ENCODE peak calls at places on chromosomes 3 and 15, in eight cellular contexts. D is ACHN, S is astrocyte of the hippocampus, J is neural crest cell, N is cerebellum, T is DMS 273 treated with DMSO at 0.1 percent for 48 hours, H is foreskin fibroblast, O is HT1080. Z is an unnamed sample.

GRCh38 chr15:31503758-31504461 is 177.3 kb downstream of the KLF13 start:
- DNase-seq in H (no peak), D (no peak), S (no peak), N (no peak), O (no peak), T (no peak), J (no peak), Z (no peak)

GRCh38 chr15:59609730-59610712 is 1.6 kb upstream of the GCNT3 start:
- DNase-seq in H (peak; percentile 8), O (peak; percentile 28), D (no peak), S (no peak), J (no peak), T (no peak), N (no peak), Z (no peak)

GRCh38 chr3:13013151-13013561 is 60.1 kb downstream of the IQSEC1 start:
- DNase-seq in H (no peak), T (no peak), S (no peak), N (no peak), D (no peak), J (no peak), O (no peak), Z (no peak)

GRCh38 chr3:128307029-128307633 is 153.8 kb downstream of the EEFSEC start:
- DNase-seq in N (no peak), D (no peak), S (no peak), H (no peak), O (no peak), T (peak; percentile 36), J (no peak), Z (no peak)

GRCh38 chr15:91790826-91791225 is 62.7 kb upstream of the SLCO3A1 start:
- DNase-seq in D (peak; percentile 84), J (no peak), O (peak; percentile 9), T (no peak), N (no peak), H (no peak), S (peak; percentile 60), Z (no peak)

GRCh38 chr3:152835311-152836102 is 576 bp downstream of the P2RY1 start:
- DNase-seq in D (no peak), T (peak; percentile 48), J (peak; percentile 55), H (peak; percentile 80), N (no peak), O (peak; percentile 75), S (peak; percentile 81), Z (peak; percentile 47)

GRCh38 chr3:24773798-24774197 is 279.1 kb upstream of the THRB start:
- DNase-seq in H (peak; percentile 57), O (peak; percentile 45), S (peak; percentile 86), N (peak; percentile 7), D (peak; percentile 44), J (peak; percentile 68), T (peak; percentile 26), Z (peak; percentile 43)

GRCh38 chr15:81941479-81941878 is 104.3 kb downstream of the MEX3B start:
- DNase-seq in J (no peak), O (no peak), D (no peak), S (no peak), N (no peak), H (no peak), T (no peak), Z (no peak)

GRCh38 chr15:40957581-40958051 is 4.3 kb downstream of the CHAC1 start:
- DNase-seq in N (no peak), O (no peak), H (peak; percentile 31), D (no peak), J (no peak), T (peak; percentile 66), S (peak; percentile 60), Z (no peak)

GRCh38 chr15:76752549-76752948 is 152.6 kb downstream of the SCAPER start:
- DNase-seq in N (no peak), O (no peak), T (no peak), H (no peak), J (no peak), S (no peak), D (no peak), Z (no peak)

GRCh38 chr3:45554001-45554691 is 40.4 kb upstream of the LIMD1 start:
- DNase-seq in T (peak; percentile 64), H (peak; percentile 62), O (peak; percentile 15), J (no peak), N (no peak), D (no peak), S (no peak), Z (no peak)

GRCh38 chr3:115239717-115240116 is 92.6 kb upstream of the ZBTB20 start:
- DNase-seq in N (peak; percentile 49), J (no peak), T (peak; percentile 33), S (peak; percentile 93), O (peak; percentile 100), H (peak; percentile 97), D (peak; percentile 90), Z (no peak)

GRCh38 chr3:120081719-120082118 is 12.5 kb downstream of the GSK3B start:
- DNase-seq in O (no peak), N (no peak), H (no peak), S (no peak), T (no peak), D (no peak), J (no peak), Z (no peak)

GRCh38 chr15:70151441-70151840 is 53.7 kb upstream of the TLE3 start:
- DNase-seq in O (no peak), H (no peak), S (no peak), N (no peak), D (no peak), J (no peak), T (no peak), Z (no peak)

GRCh38 chr3:30970183-30970582 is 75.7 kb upstream of the GADL1 start:
- DNase-seq in D (peak; percentile 24), T (no peak), S (peak; percentile 29), J (no peak), N (no peak), O (peak; percentile 44), H (peak; percentile 19), Z (no peak)

GRCh38 chr3:184710870-184711365 is 946 bp downstream of the MAGEF1 start:
- DNase-seq in T (no peak), H (peak; percentile 31), O (peak; percentile 13), S (peak; percentile 41), N (peak; percentile 26), D (peak; percentile 6), J (no peak), Z (no peak)

GRCh38 chr15:69025320-69025719 is 10.8 kb downstream of the NOX5 start:
- DNase-seq in H (no peak), J (no peak), D (no peak), N (no peak), S (no peak), O (no peak), T (no peak), Z (no peak)

GRCh38 chr15:45719490-45719889 is 84.7 kb downstream of the SQOR start:
- DNase-seq in H (no peak), S (no peak), J (no peak), T (no peak), N (no peak), D (no peak), O (no peak), Z (no peak)

GRCh38 chr15:99407716-99408115 is 156.4 kb downstream of the LRRC28 start:
- DNase-seq in O (no peak), T (no peak), J (no peak), H (no peak), D (no peak), S (no peak), N (no peak), Z (no peak)

GRCh38 chr15:90924375-90924774 is 8.0 kb downstream of the HDDC3 start:
- DNase-seq in S (no peak), O (no peak), N (no peak), T (no peak), D (no peak), H (no peak), J (no peak), Z (no peak)